ENCODE peak calls at places on chromosomes 6 and 20, in four cellular contexts. T is left ventricle myocardium inferior, G is endothelial cell, K is neural progenitor cell. Q is an unnamed sample.

GRCh38 chr6:158000530-158001307 is 19.1 kb downstream of the SYNJ2 start:
- DNase-seq in T (peak), G (no peak), K (no peak), Q (no peak)

GRCh38 chr6:8852332-8852731 is 417.0 kb upstream of the SLC35B3 start:
- DNase-seq in T (no peak), G (no peak), K (no peak), Q (no peak)

GRCh38 chr6:35177586-35177985 is 36.2 kb upstream of the SCUBE3 start:
- DNase-seq in T (no peak), G (no peak), K (no peak), Q (no peak)

GRCh38 chr6:71421611-71422010 is 133.0 kb downstream of the OGFRL1 start:
- DNase-seq in T (no peak), G (no peak), K (no peak), Q (no peak)

GRCh38 chr6:116111552-116112528 is 11.2 kb downstream of the NT5DC1 start:
- DNase-seq in T (no peak), G (peak), K (peak), Q (peak)

GRCh38 chr20:58555078-58555765 is 40.0 kb upstream of the APCDD1L start:
- DNase-seq in T (no peak), G (no peak), K (no peak), Q (no peak)

GRCh38 chr6:56766806-56767178 is 124.1 kb upstream of the DST start:
- DNase-seq in T (no peak), G (no peak), K (no peak), Q (no peak)

GRCh38 chr20:17871181-17871580 is 97.4 kb downstream of the SNX5 start:
- DNase-seq in T (no peak), G (no peak), K (no peak), Q (no peak)

GRCh38 chr20:9068896-9069663 is at the start of gene PLCB4:
- DNase-seq in T (peak), G (peak), K (peak), Q (peak)

GRCh38 chr20:7375905-7376304 is 564.4 kb downstream of the HAO1 start:
- DNase-seq in T (no peak), G (no peak), K (peak), Q (no peak)

GRCh38 chr20:14488756-14489479 is 151.5 kb upstream of the FLRT3 start:
- DNase-seq in T (no peak), G (no peak), K (no peak), Q (no peak)

GRCh38 chr6:152458648-152459047 is 178.5 kb downstream of the SYNE1 start:
- DNase-seq in T (no peak), G (no peak), K (no peak), Q (no peak)

GRCh38 chr6:35737413-35738211 is 780 bp downstream of the ARMC12 start:
- DNase-seq in T (no peak), G (no peak), K (no peak), Q (no peak)

DNA sequence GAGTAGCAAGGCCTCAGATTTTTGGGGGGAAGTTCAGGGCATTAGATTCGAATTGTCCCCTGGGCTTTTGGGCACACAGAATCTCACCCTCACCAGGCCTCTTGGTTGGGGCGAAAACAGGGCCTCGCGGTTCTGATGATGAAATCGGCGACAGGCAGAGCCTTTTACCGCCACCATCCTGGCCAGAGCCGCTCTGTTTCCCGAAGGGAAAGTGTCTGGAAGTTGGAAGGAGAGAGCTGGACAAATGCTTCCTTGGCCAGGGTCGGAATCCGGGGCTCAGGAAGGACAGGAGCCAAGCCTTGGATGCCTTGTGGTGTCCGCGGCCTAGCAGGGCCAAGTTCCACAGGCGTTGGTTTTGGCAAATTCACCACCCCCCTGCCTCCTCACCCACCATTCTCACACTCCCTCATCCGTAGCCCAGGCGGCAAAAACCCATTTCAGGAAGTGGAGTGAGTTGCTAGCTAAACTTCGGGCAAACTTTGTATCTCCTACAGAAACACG is 3.5 kb upstream of the TFAP2A start:
- DNase-seq in T (no peak), G (no peak), K (no peak), Q (no peak)
- TF ChIP-seq CTCF in T (no peak), G (no peak), K (no peak), Q (no peak)

GRCh38 chr20:53623454-53624206 is 30.0 kb upstream of the ZNF217 start:
- DNase-seq in T (peak), G (peak), K (peak), Q (peak)
- TF ChIP-seq CTCF in T (no peak), G (no peak), K (peak), Q (no peak)

GRCh38 chr6:69984506-69984905 is 118.2 kb downstream of the COL19A1 start:
- DNase-seq in T (no peak), G (no peak), K (no peak), Q (no peak)
- TF ChIP-seq CTCF in T (no peak), G (no peak), K (no peak), Q (no peak)

GRCh38 chr6:131792091-131792496 is 15.7 kb upstream of the ENPP1 start:
- DNase-seq in T (no peak), G (no peak), K (peak), Q (no peak)
- TF ChIP-seq CTCF in T (no peak), G (no peak), K (peak), Q (no peak)

Q was measured in testis.